ENCODE peak calls at places on chromosomes 2 and 18, in five cellular contexts. I is posterior cingulate gyrus; M is SK-N-SH; S is stimulated activated naive CD8-positive, alpha-beta T cell treated with anti-CD3 and anti-CD28 coated beads, Interleukin-15, Interleukin-2, amounts not matched to agents 100 U/mL and 50 U/mL, for 24 hours; J is NCI-H774. G is an unnamed sample.

GRCh38 chr18:46821856-46822711 is 65.2 kb upstream of the ST8SIA5 start:
- DNase-seq in I (no peak), M (no peak), S (no peak), J (no peak), G (no peak)

GRCh38 chr2:215507836-215508235 is 72.0 kb upstream of the FN1 start:
- DNase-seq in I (no peak), M (no peak), S (no peak), J (no peak), G (no peak)

GRCh38 chr2:163401481-163401880 is 334.3 kb downstream of the FIGN start:
- DNase-seq in I (no peak), M (no peak), S (no peak), J (no peak), G (no peak)

GRCh38 chr2:242011516-242011915 is 142.0 kb downstream of the RTP5 start:
- DNase-seq in I (no peak), M (no peak), S (no peak), J (no peak), G (no peak)

GRCh38 chr2:27412419-27413152 is 3.2 kb upstream of the PPM1G start:
- DNase-seq in I (no peak), M (no peak), S (no peak), J (no peak), G (no peak)

GRCh38 chr2:73256618-73256922 is 22.5 kb downstream of the CCT7 start:
- DNase-seq in I (no peak), M (no peak), S (no peak), J (no peak), G (no peak)

GRCh38 chr18:76835380-76835779 is 13.0 kb downstream of the ZNF236 start:
- DNase-seq in I (no peak), M (no peak), S (no peak), J (no peak), G (no peak)

GRCh38 chr18:26621161-26622026 is 73.0 kb upstream of the KCTD1 start:
- DNase-seq in I (peak), M (peak), S (peak), J (no peak), G (peak)

GRCh38 chr2:238899386-238899785 is 51.5 kb downstream of the TWIST2 start:
- DNase-seq in I (no peak), M (no peak), S (no peak), J (no peak), G (no peak)

GRCh38 chr2:109670556-109671411 is 56.6 kb downstream of the SOWAHC start:
- DNase-seq in I (no peak), M (no peak), S (no peak), J (no peak), G (no peak)

GRCh38 chr2:111900859-111901258 is 2.5 kb downstream of the MERTK start:
- DNase-seq in I (peak), M (peak), S (no peak), J (no peak), G (no peak)

GRCh38 chr2:119598576-119598975 is 54.3 kb downstream of the CFAP221 start:
- DNase-seq in I (no peak), M (peak), S (no peak), J (peak), G (no peak)

GRCh38 chr2:166127217-166128155 is at the start of gene SCN1A:
- DNase-seq in I (no peak), M (peak), S (no peak), J (peak), G (peak)

GRCh38 chr2:88600038-88600465 is 27.2 kb downstream of the EIF2AK3 start:
- DNase-seq in I (no peak), M (peak), S (peak), J (peak), G (no peak)

GRCh38 chr2:44615950-44616518 is 254.3 kb downstream of the CAMKMT start:
- DNase-seq in I (no peak), M (no peak), S (no peak), J (no peak), G (no peak)

GRCh38 chr2:85073061-85073460 is 60.1 kb upstream of the TCF7L1 start:
- DNase-seq in I (no peak), M (no peak), S (no peak), J (no peak), G (no peak)

GRCh38 chr18:50611529-50611941 is 51.6 kb downstream of the MAPK4 start:
- DNase-seq in I (no peak), M (no peak), S (no peak), J (no peak), G (no peak)

GRCh38 chr2:140639628-140640027 is 1491.2 kb downstream of the LRP1B start:
- DNase-seq in I (no peak), M (no peak), S (no peak), J (no peak), G (no peak)

GRCh38 chr2:67719351-67719750 is 322.2 kb downstream of the ETAA1 start:
- DNase-seq in I (no peak), M (no peak), S (no peak), J (no peak), G (no peak)